ENCODE peak calls at places on chromosomes 16 and 17, in ten cellular contexts. One of them, this sample, is unnamed.

GRCh38 chr16:15564619-15565339 is 78.2 kb downstream of the MARF1 start:
- DNase-seq in bronchial epithelial cell: no peak
- DNase-seq in CD8-positive, alpha-beta T cell: no peak
- DNase-seq in A549: no peak
- DNase-seq in tibial artery: no peak
- DNase-seq in cardiac muscle cell: no peak
- DNase-seq in thoracic aorta: no peak
- DNase-seq in HCT116: no peak
- DNase-seq in IMR-90: peak; percentile 35
- DNase-seq in hepatocyte: no peak
- DNase-seq in this sample: no peak

GRCh38 chr17:39995438-39995837 is 14.8 kb downstream of the PSMD3 start:
- DNase-seq in bronchial epithelial cell: no peak
- DNase-seq in CD8-positive, alpha-beta T cell: no peak
- DNase-seq in A549: no peak
- DNase-seq in tibial artery: no peak
- DNase-seq in cardiac muscle cell: no peak
- DNase-seq in thoracic aorta: no peak
- DNase-seq in HCT116: no peak
- DNase-seq in IMR-90: no peak
- DNase-seq in hepatocyte: no peak
- DNase-seq in this sample: no peak

GRCh38 chr17:4549781-4550533 is 5.2 kb downstream of the MYBBP1A start:
- DNase-seq in bronchial epithelial cell: no peak
- DNase-seq in CD8-positive, alpha-beta T cell: no peak
- DNase-seq in A549: no peak
- DNase-seq in tibial artery: no peak
- DNase-seq in cardiac muscle cell: no peak
- DNase-seq in thoracic aorta: no peak
- DNase-seq in HCT116: no peak
- DNase-seq in IMR-90: no peak
- DNase-seq in hepatocyte: no peak
- DNase-seq in this sample: no peak

GRCh38 chr16:621526-622105 is 9.2 kb upstream of the WFIKKN1 start:
- DNase-seq in bronchial epithelial cell: no peak
- DNase-seq in CD8-positive, alpha-beta T cell: no peak
- DNase-seq in A549: no peak
- DNase-seq in tibial artery: no peak
- DNase-seq in cardiac muscle cell: no peak
- DNase-seq in thoracic aorta: no peak
- DNase-seq in HCT116: no peak
- DNase-seq in IMR-90: no peak
- DNase-seq in hepatocyte: peak; percentile 5
- DNase-seq in this sample: no peak

GRCh38 chr17:32931686-32932085 is 3.7 kb downstream of the TMEM98 start:
- DNase-seq in bronchial epithelial cell: peak; percentile 77
- DNase-seq in CD8-positive, alpha-beta T cell: no peak
- DNase-seq in A549: no peak
- DNase-seq in tibial artery: no peak
- DNase-seq in cardiac muscle cell: no peak
- DNase-seq in thoracic aorta: no peak
- DNase-seq in HCT116: no peak
- DNase-seq in IMR-90: peak; percentile 40
- DNase-seq in hepatocyte: no peak
- DNase-seq in this sample: peak; percentile 84

GRCh38 chr17:81807210-81807719 is 3.3 kb downstream of the GCGR start:
- DNase-seq in bronchial epithelial cell: no peak
- DNase-seq in CD8-positive, alpha-beta T cell: no peak
- DNase-seq in A549: no peak
- DNase-seq in tibial artery: no peak
- DNase-seq in cardiac muscle cell: no peak
- DNase-seq in thoracic aorta: no peak
- DNase-seq in HCT116: no peak
- DNase-seq in IMR-90: no peak
- DNase-seq in hepatocyte: no peak
- DNase-seq in this sample: no peak

GRCh38 chr17:29757788-29758187 is 135.1 kb upstream of the CORO6 start:
- DNase-seq in bronchial epithelial cell: no peak
- DNase-seq in CD8-positive, alpha-beta T cell: no peak
- DNase-seq in A549: no peak
- DNase-seq in tibial artery: no peak
- DNase-seq in cardiac muscle cell: no peak
- DNase-seq in thoracic aorta: no peak
- DNase-seq in HCT116: no peak
- DNase-seq in IMR-90: no peak
- DNase-seq in hepatocyte: no peak
- DNase-seq in this sample: no peak

GRCh38 chr17:82009413-82009812 is 13.3 kb downstream of the CENPX start:
- DNase-seq in bronchial epithelial cell: no peak
- DNase-seq in CD8-positive, alpha-beta T cell: no peak
- DNase-seq in A549: no peak
- DNase-seq in tibial artery: no peak
- DNase-seq in cardiac muscle cell: no peak
- DNase-seq in thoracic aorta: no peak
- DNase-seq in HCT116: no peak
- DNase-seq in IMR-90: no peak
- DNase-seq in hepatocyte: no peak
- DNase-seq in this sample: no peak

GRCh38 chr16:11793840-11794239 is 3.2 kb downstream of the ZC3H7A start:
- DNase-seq in bronchial epithelial cell: no peak
- DNase-seq in CD8-positive, alpha-beta T cell: no peak
- DNase-seq in A549: no peak
- DNase-seq in tibial artery: no peak
- DNase-seq in cardiac muscle cell: no peak
- DNase-seq in thoracic aorta: no peak
- DNase-seq in HCT116: no peak
- DNase-seq in IMR-90: no peak
- DNase-seq in hepatocyte: peak; percentile 51
- DNase-seq in this sample: no peak

GRCh38 chr17:80921741-80922579 is 69.7 kb upstream of the CHMP6 start:
- DNase-seq in bronchial epithelial cell: no peak
- DNase-seq in CD8-positive, alpha-beta T cell: no peak
- DNase-seq in A549: no peak
- DNase-seq in tibial artery: no peak
- DNase-seq in cardiac muscle cell: no peak
- DNase-seq in thoracic aorta: no peak
- DNase-seq in HCT116: no peak
- DNase-seq in IMR-90: no peak
- DNase-seq in hepatocyte: no peak
- DNase-seq in this sample: no peak

DNA sequence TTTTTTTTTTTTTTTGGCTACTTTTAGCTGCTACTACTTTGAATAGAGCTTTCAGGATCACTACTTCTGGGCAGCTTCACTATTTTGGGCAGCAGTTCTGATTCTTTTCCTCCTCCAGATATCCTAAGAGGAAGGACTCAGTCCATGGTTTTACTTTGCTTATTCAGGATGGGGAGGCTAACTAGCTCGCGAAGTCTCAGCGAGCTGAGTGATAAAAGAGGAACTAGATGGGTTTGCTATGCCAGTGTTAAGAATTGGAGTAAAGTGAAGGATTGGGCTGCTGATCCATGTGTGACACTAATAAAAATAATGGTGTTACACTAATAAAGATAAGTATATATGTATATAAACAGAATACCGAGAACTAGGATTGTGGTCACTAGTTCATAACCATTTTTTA is 5.0 kb downstream of the IST1 start:
- DNase-seq in bronchial epithelial cell: no peak
- DNase-seq in CD8-positive, alpha-beta T cell: no peak
- DNase-seq in A549: no peak
- DNase-seq in tibial artery: no peak
- DNase-seq in cardiac muscle cell: peak; percentile 38
- DNase-seq in thoracic aorta: no peak
- DNase-seq in HCT116: no peak
- DNase-seq in IMR-90: no peak
- DNase-seq in hepatocyte: no peak
- DNase-seq in this sample: no peak
- H3K4me3 ChIP-seq in bronchial epithelial cell: no peak overlapping the region
- H3K4me3 ChIP-seq in CD8-positive, alpha-beta T cell: no peak overlapping the region
- H3K4me3 ChIP-seq in A549: no peak overlapping the region
- H3K4me3 ChIP-seq in tibial artery: peak overlapping the region; percentile 17
- H3K4me3 ChIP-seq in cardiac muscle cell: no peak overlapping the region
- H3K4me3 ChIP-seq in thoracic aorta: peak overlapping the region; percentile 57
- H3K4me3 ChIP-seq in HCT116: no peak overlapping the region
- H3K4me3 ChIP-seq in IMR-90: no peak overlapping the region
- H3K4me3 ChIP-seq in hepatocyte: no peak overlapping the region
- H3K4me3 ChIP-seq in this sample: no peak overlapping the region

GRCh38 chr17:74097461-74098131 is 105.9 kb upstream of the RPL38 start:
- DNase-seq in bronchial epithelial cell: no peak
- DNase-seq in CD8-positive, alpha-beta T cell: no peak
- DNase-seq in A549: no peak
- DNase-seq in tibial artery: no peak
- DNase-seq in cardiac muscle cell: no peak
- DNase-seq in thoracic aorta: no peak
- DNase-seq in HCT116: no peak
- DNase-seq in IMR-90: no peak
- DNase-seq in hepatocyte: no peak
- DNase-seq in this sample: no peak
- TF ChIP-seq CTCF in bronchial epithelial cell: no peak
- TF ChIP-seq CTCF in CD8-positive, alpha-beta T cell: no peak
- TF ChIP-seq CTCF in A549: no peak
- TF ChIP-seq CTCF in tibial artery: no peak
- TF ChIP-seq CTCF in cardiac muscle cell: no peak
- TF ChIP-seq CTCF in thoracic aorta: no peak
- TF ChIP-seq CTCF in HCT116: no peak
- TF ChIP-seq CTCF in IMR-90: no peak
- TF ChIP-seq CTCF in hepatocyte: no peak
- TF ChIP-seq CTCF in this sample: no peak

GRCh38 chr16:85156869-85157268 is 44.6 kb upstream of the CIBAR2 start:
- DNase-seq in bronchial epithelial cell: no peak
- DNase-seq in CD8-positive, alpha-beta T cell: no peak
- DNase-seq in A549: no peak
- DNase-seq in tibial artery: no peak
- DNase-seq in cardiac muscle cell: no peak
- DNase-seq in thoracic aorta: no peak
- DNase-seq in HCT116: no peak
- DNase-seq in IMR-90: no peak
- DNase-seq in hepatocyte: no peak
- DNase-seq in this sample: no peak

GRCh38 chr16:85157813-85158701 is 45.8 kb upstream of the CIBAR2 start:
- DNase-seq in bronchial epithelial cell: no peak
- DNase-seq in CD8-positive, alpha-beta T cell: peak; percentile 21
- DNase-seq in A549: no peak
- DNase-seq in tibial artery: no peak
- DNase-seq in cardiac muscle cell: no peak
- DNase-seq in thoracic aorta: no peak
- DNase-seq in HCT116: no peak
- DNase-seq in IMR-90: no peak
- DNase-seq in hepatocyte: no peak
- DNase-seq in this sample: no peak

GRCh38 chr16:85158702-85159225 is 46.5 kb upstream of the CIBAR2 start:
- DNase-seq in bronchial epithelial cell: no peak
- DNase-seq in CD8-positive, alpha-beta T cell: no peak
- DNase-seq in A549: no peak
- DNase-seq in tibial artery: no peak
- DNase-seq in cardiac muscle cell: no peak
- DNase-seq in thoracic aorta: no peak
- DNase-seq in HCT116: no peak
- DNase-seq in IMR-90: no peak
- DNase-seq in hepatocyte: no peak
- DNase-seq in this sample: no peak

GRCh38 chr16:85159226-85159980 is 47.1 kb upstream of the CIBAR2 start:
- DNase-seq in bronchial epithelial cell: no peak
- DNase-seq in CD8-positive, alpha-beta T cell: no peak
- DNase-seq in A549: no peak
- DNase-seq in tibial artery: no peak
- DNase-seq in cardiac muscle cell: no peak
- DNase-seq in thoracic aorta: no peak
- DNase-seq in HCT116: no peak
- DNase-seq in IMR-90: no peak
- DNase-seq in hepatocyte: no peak
- DNase-seq in this sample: no peak

GRCh38 chr16:85157372-85157771 is 45.1 kb upstream of the CIBAR2 start:
- DNase-seq in bronchial epithelial cell: no peak
- DNase-seq in CD8-positive, alpha-beta T cell: no peak
- DNase-seq in A549: no peak
- DNase-seq in tibial artery: no peak
- DNase-seq in cardiac muscle cell: no peak
- DNase-seq in thoracic aorta: no peak
- DNase-seq in HCT116: no peak
- DNase-seq in IMR-90: no peak
- DNase-seq in hepatocyte: no peak
- DNase-seq in this sample: no peak
- H3K4me3 ChIP-seq in bronchial epithelial cell: no peak overlapping the region
- H3K4me3 ChIP-seq in CD8-positive, alpha-beta T cell: peak overlapping the region; percentile 42
- H3K4me3 ChIP-seq in A549: no peak overlapping the region
- H3K4me3 ChIP-seq in tibial artery: no peak overlapping the region
- H3K4me3 ChIP-seq in cardiac muscle cell: no peak overlapping the region
- H3K4me3 ChIP-seq in thoracic aorta: peak overlapping the region; percentile 38
- H3K4me3 ChIP-seq in HCT116: no peak overlapping the region
- H3K4me3 ChIP-seq in IMR-90: no peak overlapping the region
- H3K4me3 ChIP-seq in hepatocyte: no peak overlapping the region
- H3K4me3 ChIP-seq in this sample: no peak overlapping the region

DNA sequence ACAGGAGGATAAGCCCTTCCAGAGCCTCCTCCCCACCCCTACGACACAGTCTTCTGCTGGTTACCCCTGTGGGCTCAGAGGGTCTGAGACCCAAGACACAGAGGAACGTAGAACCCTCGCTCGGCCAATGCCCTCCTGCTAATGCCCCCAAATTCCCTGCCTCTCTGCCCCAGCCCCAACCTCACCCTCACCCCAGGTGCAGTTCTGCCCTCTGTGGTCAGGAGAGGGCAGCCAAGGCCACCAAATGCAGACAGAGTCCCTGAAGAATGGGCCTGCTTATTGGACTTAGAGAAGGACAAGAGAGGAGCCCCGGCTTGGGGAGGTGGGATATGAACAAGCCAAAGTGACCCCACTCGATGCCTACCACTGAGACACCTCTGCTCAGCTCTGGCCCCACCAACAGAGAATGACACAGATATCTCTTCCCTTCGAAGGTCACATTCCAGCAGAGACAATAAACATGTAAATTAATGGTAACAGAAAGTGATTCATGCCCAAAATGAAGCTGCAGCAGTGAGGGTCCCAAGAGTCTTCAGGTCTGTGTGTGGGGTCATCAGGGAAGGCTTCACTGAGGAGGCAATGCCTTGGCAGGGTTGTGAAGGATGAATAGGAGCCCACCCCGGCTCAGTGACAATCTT is 80.9 kb upstream of the CCL1 start:
- DNase-seq in bronchial epithelial cell: no peak
- DNase-seq in CD8-positive, alpha-beta T cell: no peak
- DNase-seq in A549: peak; percentile 48
- DNase-seq in tibial artery: no peak
- DNase-seq in cardiac muscle cell: no peak
- DNase-seq in thoracic aorta: no peak
- DNase-seq in HCT116: no peak
- DNase-seq in IMR-90: no peak
- DNase-seq in hepatocyte: peak; percentile 25
- DNase-seq in this sample: no peak
- TF ChIP-seq CTCF in bronchial epithelial cell: no peak
- TF ChIP-seq CTCF in CD8-positive, alpha-beta T cell: no peak
- TF ChIP-seq CTCF in A549: peak; percentile 45
- TF ChIP-seq CTCF in tibial artery: no peak
- TF ChIP-seq CTCF in cardiac muscle cell: no peak
- TF ChIP-seq CTCF in thoracic aorta: no peak
- TF ChIP-seq CTCF in HCT116: peak; percentile 31
- TF ChIP-seq CTCF in IMR-90: peak; percentile 6
- TF ChIP-seq CTCF in hepatocyte: peak; percentile 37
- TF ChIP-seq CTCF in this sample: peak; percentile 13

GRCh38 chr17:35541434-35541833 is 4.0 kb upstream of the SLFN12L start:
- DNase-seq in bronchial epithelial cell: no peak
- DNase-seq in CD8-positive, alpha-beta T cell: no peak
- DNase-seq in A549: no peak
- DNase-seq in tibial artery: no peak
- DNase-seq in cardiac muscle cell: no peak
- DNase-seq in thoracic aorta: no peak
- DNase-seq in HCT116: no peak
- DNase-seq in IMR-90: no peak
- DNase-seq in hepatocyte: no peak
- DNase-seq in this sample: no peak
- H3K4me3 ChIP-seq in bronchial epithelial cell: no peak overlapping the region
- H3K4me3 ChIP-seq in CD8-positive, alpha-beta T cell: no peak overlapping the region
- H3K4me3 ChIP-seq in A549: no peak overlapping the region
- H3K4me3 ChIP-seq in tibial artery: peak overlapping the region; percentile 37
- H3K4me3 ChIP-seq in cardiac muscle cell: no peak overlapping the region
- H3K4me3 ChIP-seq in thoracic aorta: peak overlapping the region; percentile 63
- H3K4me3 ChIP-seq in HCT116: no peak overlapping the region
- H3K4me3 ChIP-seq in IMR-90: no peak overlapping the region
- H3K4me3 ChIP-seq in hepatocyte: no peak overlapping the region
- H3K4me3 ChIP-seq in this sample: no peak overlapping the region